ENCODE peak calls at places on chromosome 10, in nine cellular contexts. A is adrenal gland; Q is heart right ventricle; U is body of pancreas; I is left ventricle myocardium inferior; F is neural progenitor cell; H is CD8-positive, alpha-beta memory T cell; Z is naive thymus-derived CD4-positive, alpha-beta T cell; C is fibroblast of lung. J is an unnamed sample. For H3K9me3, the result is how much of the 10 kb centered on the place peaks cover.

GRCh38 chr10:73910401-73910763 is 550 bp upstream of the PLAU start:
- DNase-seq in A (no peak), Q (no peak), U (no peak), I (no peak), F (peak), H (no peak), Z (no peak), C (no peak), J (no peak)

GRCh38 chr10:9012312-9012711 is 957.8 kb downstream of the GATA3 start:
- DNase-seq in A (no peak), Q (no peak), U (no peak), I (no peak), F (no peak), H (no peak), Z (no peak), C (peak), J (no peak)

GRCh38 chr10:14545827-14546226 is 215.1 kb upstream of the FRMD4A start:
- DNase-seq in A (no peak), Q (no peak), U (no peak), I (no peak), F (no peak), H (no peak), Z (no peak), C (peak), J (no peak)

GRCh38 chr10:52818019-52818418 is 45.4 kb upstream of the MBL2 start:
- DNase-seq in A (no peak), Q (no peak), U (no peak), I (no peak), F (peak), H (no peak), Z (no peak), C (peak), J (no peak)

GRCh38 chr10:31749981-31750850 is 178.4 kb downstream of the ARHGAP12 start:
- DNase-seq in A (no peak), Q (peak), U (peak), I (peak), F (peak), H (no peak), Z (no peak), C (no peak), J (no peak)

GRCh38 chr10:92108120-92108519 is 182.8 kb downstream of the CPEB3 start:
- DNase-seq in A (no peak), Q (no peak), U (no peak), I (no peak), F (no peak), H (no peak), Z (no peak), C (no peak), J (no peak)

GRCh38 chr10:75038335-75038734 is 73.1 kb upstream of the SAMD8 start:
- DNase-seq in A (peak), Q (no peak), U (peak), I (peak), F (no peak), H (no peak), Z (no peak), C (peak), J (no peak)

GRCh38 chr10:48526371-48526821 is 78.5 kb downstream of the ARHGAP22 start:
- DNase-seq in A (no peak), Q (no peak), U (no peak), I (no peak), F (peak), H (no peak), Z (no peak), C (peak), J (no peak)

GRCh38 chr10:48254745-48255144 is 19.8 kb downstream of the FRMPD2 start:
- DNase-seq in A (no peak), Q (no peak), U (no peak), I (no peak), F (no peak), H (no peak), Z (no peak), C (no peak), J (no peak)

GRCh38 chr10:47020491-47020890 is 109.3 kb downstream of the PTPN20 start:
- DNase-seq in A (no peak), Q (no peak), U (no peak), I (no peak), F (no peak), H (no peak), Z (no peak), C (peak), J (no peak)

GRCh38 chr10:6327906-6328707 is 125.4 kb downstream of the PFKFB3 start:
- DNase-seq in A (no peak), Q (no peak), U (no peak), I (no peak), F (peak), H (no peak), Z (no peak), C (no peak), J (no peak)

GRCh38 chr10:112848868-112849267 is 101.2 kb upstream of the TCF7L2 start:
- DNase-seq in A (no peak), Q (no peak), U (no peak), I (no peak), F (no peak), H (no peak), Z (no peak), C (no peak), J (no peak)

GRCh38 chr10:124294811-124295770 is 123.6 kb downstream of the OAT start:
- DNase-seq in A (no peak), Q (no peak), U (no peak), I (no peak), F (no peak), H (no peak), Z (no peak), C (no peak), J (no peak)

GRCh38 chr10:133142523-133143199 is 17.4 kb upstream of the KNDC1 start:
- DNase-seq in A (no peak), Q (no peak), U (no peak), I (no peak), F (no peak), H (no peak), Z (no peak), C (no peak), J (no peak)

GRCh38 chr10:114856544-114857287 is 35.1 kb downstream of the FHIP2A start:
- DNase-seq in A (no peak), Q (no peak), U (no peak), I (no peak), F (no peak), H (no peak), Z (no peak), C (peak), J (no peak)

GRCh38 chr10:73813333-73813732 is 1.9 kb upstream of the NDST2 start:
- DNase-seq in A (peak), Q (no peak), U (no peak), I (no peak), F (no peak), H (no peak), Z (no peak), C (no peak), J (no peak)

GRCh38 chr10:128025437-128025836 is 100.8 kb downstream of the MKI67 start:
- DNase-seq in A (no peak), Q (no peak), U (no peak), I (no peak), F (no peak), H (no peak), Z (no peak), C (no peak), J (no peak)

GRCh38 chr10:28429573-28430216 is 103.2 kb upstream of the WAC start:
- DNase-seq in A (no peak), Q (no peak), U (no peak), I (no peak), F (no peak), H (no peak), Z (no peak), C (peak), J (no peak)

GRCh38 chr10:43228783-43229207 is 38.1 kb downstream of the RASGEF1A start:
- DNase-seq in A (no peak), Q (no peak), U (peak), I (peak), F (no peak), H (no peak), Z (no peak), C (no peak), J (no peak)

GRCh38 chr10:89398003-89398749 is 5.8 kb downstream of the IFIT1 start:
- DNase-seq in A (no peak), Q (no peak), U (no peak), I (no peak), F (no peak), H (no peak), Z (no peak), C (no peak), J (no peak)

GRCh38 chr10:101695404-101695732 is 398 bp upstream of the FBXW4 start:
- DNase-seq in A (no peak), Q (no peak), U (no peak), I (no peak), F (no peak), H (no peak), Z (no peak), C (no peak), J (no peak)

GRCh38 chr10:73506074-73506473 is 10.2 kb upstream of the PPP3CB start:
- DNase-seq in A (no peak), Q (no peak), U (no peak), I (no peak), F (no peak), H (no peak), Z (no peak), C (no peak), J (no peak)

GRCh38 chr10:31739759-31740158 is 188.9 kb downstream of the ARHGAP12 start:
- DNase-seq in A (no peak), Q (no peak), U (no peak), I (no peak), F (no peak), H (no peak), Z (no peak), C (peak), J (no peak)

GRCh38 chr10:91163709-91164474 is 56.6 kb upstream of the PCGF5 start:
- DNase-seq in A (peak), Q (peak), U (peak), I (peak), F (peak), H (peak), Z (peak), C (peak), J (peak)

GRCh38 chr10:18738835-18739234 is 79.6 kb downstream of the ARL5B start:
- DNase-seq in A (no peak), Q (no peak), U (no peak), I (no peak), F (no peak), H (no peak), Z (no peak), C (peak), J (no peak)

GRCh38 chr10:132862485-132863420 is 76.8 kb upstream of the NKX6-2 start:
- DNase-seq in A (no peak), Q (no peak), U (peak), I (peak), F (no peak), H (no peak), Z (no peak), C (no peak), J (no peak)

GRCh38 chr10:123945506-123945905 is 53.9 kb upstream of the CPXM2 start:
- DNase-seq in A (no peak), Q (no peak), U (no peak), I (no peak), F (no peak), H (no peak), Z (no peak), C (no peak), J (no peak)

GRCh38 chr10:6803429-6803783 is 223.3 kb upstream of the PRKCQ start:
- DNase-seq in A (no peak), Q (no peak), U (no peak), I (no peak), F (no peak), H (no peak), Z (no peak), C (no peak), J (no peak)

GRCh38 chr10:58651742-58652141 is 139.1 kb downstream of the BICC1 start:
- DNase-seq in A (no peak), Q (no peak), U (no peak), I (no peak), F (no peak), H (no peak), Z (no peak), C (no peak), J (no peak)

GRCh38 chr10:75401569-75402485 is at the start of gene ZNF503:
- DNase-seq in A (peak), Q (peak), U (peak), I (peak), F (peak), H (no peak), Z (no peak), C (peak), J (no peak)

GRCh38 chr10:98361636-98362035 is 53.3 kb downstream of the PYROXD2 start:
- DNase-seq in A (no peak), Q (no peak), U (no peak), I (no peak), F (no peak), H (no peak), Z (no peak), C (no peak), J (no peak)

GRCh38 chr10:102119417-102120141 is 589 bp downstream of the LDB1 start:
- DNase-seq in A (peak), Q (peak), U (peak), I (peak), F (peak), H (peak), Z (peak), C (peak), J (peak)

GRCh38 chr10:37381271-37381670 is 255.9 kb downstream of the ANKRD30A start:
- DNase-seq in A (no peak), Q (no peak), U (no peak), I (no peak), F (no peak), H (no peak), Z (no peak), C (no peak), J (no peak)
- H3K9me3 ChIP-seq in A (under half), Q (under half), U (under half), I (under half), F (under half), H (under half), Z (under half), C (under half), J (under half)

DNA sequence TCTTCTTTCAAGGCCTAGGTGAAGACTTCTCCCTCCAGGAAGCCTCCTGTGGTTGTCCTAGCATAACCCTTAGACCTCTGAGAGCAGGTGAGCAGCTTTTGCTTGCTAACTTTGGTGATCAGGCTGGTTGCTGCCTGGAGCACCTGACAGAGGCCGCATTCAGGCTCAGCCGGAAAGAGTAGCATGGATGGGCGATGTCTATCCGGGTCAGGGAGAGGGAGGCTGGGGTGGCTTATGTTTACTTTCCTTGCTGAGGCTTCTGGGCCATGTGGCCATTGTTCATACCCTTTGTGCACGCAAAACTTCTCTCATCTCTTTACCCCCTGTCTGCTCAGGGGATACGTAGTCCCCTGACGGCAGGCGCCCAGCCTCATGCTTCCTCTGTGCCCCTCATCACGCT is 27.4 kb upstream of the PCBD1 start:
- DNase-seq in A (no peak), Q (no peak), U (no peak), I (peak), F (no peak), H (no peak), Z (no peak), C (no peak), J (no peak)
- H3K27ac ChIP-seq in A (no peak), Q (no peak), U (no peak), I (no peak), F (no peak), H (no peak), Z (no peak), C (no peak), J (no peak)

DNA sequence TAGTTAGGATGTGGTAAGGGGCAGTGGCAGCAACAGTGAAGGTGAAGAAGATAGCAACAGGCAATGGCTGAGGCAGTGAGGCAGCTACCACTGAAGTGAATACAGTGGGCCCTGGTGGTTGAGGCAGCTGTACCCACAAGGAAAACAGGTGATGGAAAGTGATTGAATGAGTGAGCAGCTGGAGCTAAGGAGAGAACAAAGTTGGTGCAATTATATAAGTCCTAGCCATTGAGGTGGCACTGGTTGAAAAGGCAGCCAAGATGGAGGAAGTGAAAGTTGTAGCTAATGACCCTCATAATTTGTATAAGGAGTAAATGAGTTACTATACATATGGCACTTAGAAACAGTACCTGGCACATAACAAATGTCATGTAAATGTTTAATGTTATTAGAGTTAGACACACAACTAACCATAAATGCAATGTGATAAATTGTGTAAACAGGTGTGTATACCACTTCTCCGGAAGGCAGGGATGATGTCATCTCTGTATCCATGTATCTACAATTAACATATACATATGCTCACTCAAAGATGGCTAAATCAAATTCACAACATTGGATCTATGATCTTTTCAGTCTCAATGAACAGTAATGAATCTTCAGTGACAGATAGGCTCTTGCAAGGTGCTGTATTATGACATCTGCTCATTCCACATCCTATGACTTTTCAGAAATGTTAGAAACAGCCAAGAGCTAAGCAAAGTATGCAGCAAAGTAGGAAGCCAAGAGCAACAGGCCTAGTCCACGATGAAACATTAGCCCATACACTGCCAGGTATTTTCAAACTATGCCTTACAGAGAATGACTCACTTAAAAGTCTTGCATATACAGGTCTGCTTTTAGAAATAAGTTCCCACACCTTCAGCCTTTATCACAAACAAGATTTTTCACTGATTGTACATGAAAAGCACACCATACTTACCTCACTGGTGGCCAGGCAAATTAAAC is 10.7 kb downstream of the XPNPEP1 start:
- DNase-seq in A (no peak), Q (no peak), U (no peak), I (no peak), F (no peak), H (no peak), Z (no peak), C (peak), J (no peak)
- H3K4me3 ChIP-seq in A (no peak), Q (no peak), U (no peak), I (no peak), F (no peak), H (no peak), Z (no peak), C (no peak), J (no peak)

GRCh38 chr10:131090761-131091661 is 220.5 kb downstream of the TCERG1L start:
- DNase-seq in A (no peak), Q (no peak), U (peak), I (no peak), F (no peak), H (no peak), Z (no peak), C (no peak), J (no peak)
- H3K9me3 ChIP-seq in A (under half), Q (under half), U (under half), I (under half), F (under half), H (under half), Z (under half), C (under half), J (under half)

GRCh38 chr10:21830037-21830436 is 173.5 kb downstream of the DNAJC1 start:
- DNase-seq in A (no peak), Q (no peak), U (no peak), I (no peak), F (no peak), H (no peak), Z (no peak), C (no peak), J (no peak)
- H3K27ac ChIP-seq in A (no peak), Q (no peak), U (no peak), I (no peak), F (no peak), H (no peak), Z (no peak), C (no peak), J (no peak)

J was measured in effector memory CD4-positive, alpha-beta T cell.